ENCODE peak calls at places on chromosomes 16 and 17, in seven cellular contexts. One of them, this sample, is unnamed.

GRCh38 chr17:43482103-43483012 is 1.4 kb upstream of the DHX8 start:
- DNase-seq in H9: no peak
- DNase-seq in neural progenitor cell: no peak
- DNase-seq in SK-N-SH: no peak
- DNase-seq in fibroblast of lung: no peak
- DNase-seq in A549: no peak
- DNase-seq in HepG2: peak
- DNase-seq in this sample: no peak

GRCh38 chr16:13463619-13464018 is 456.3 kb upstream of the ERCC4 start:
- DNase-seq in H9: no peak
- DNase-seq in neural progenitor cell: no peak
- DNase-seq in SK-N-SH: no peak
- DNase-seq in fibroblast of lung: no peak
- DNase-seq in A549: no peak
- DNase-seq in HepG2: no peak
- DNase-seq in this sample: no peak

GRCh38 chr16:89442588-89442987 is 47.8 kb downstream of the ANKRD11 start:
- DNase-seq in H9: no peak
- DNase-seq in neural progenitor cell: no peak
- DNase-seq in SK-N-SH: no peak
- DNase-seq in fibroblast of lung: no peak
- DNase-seq in A549: no peak
- DNase-seq in HepG2: no peak
- DNase-seq in this sample: no peak

GRCh38 chr16:87274808-87275207 is 42.4 kb downstream of the C16orf95 start:
- DNase-seq in H9: no peak
- DNase-seq in neural progenitor cell: no peak
- DNase-seq in SK-N-SH: no peak
- DNase-seq in fibroblast of lung: peak
- DNase-seq in A549: no peak
- DNase-seq in HepG2: no peak
- DNase-seq in this sample: no peak

GRCh38 chr17:15462962-15463361 is 4.5 kb downstream of the CDRT4 start:
- DNase-seq in H9: no peak
- DNase-seq in neural progenitor cell: no peak
- DNase-seq in SK-N-SH: no peak
- DNase-seq in fibroblast of lung: peak
- DNase-seq in A549: no peak
- DNase-seq in HepG2: no peak
- DNase-seq in this sample: peak

GRCh38 chr17:72393553-72393952 is 272.7 kb downstream of the SOX9 start:
- DNase-seq in H9: no peak
- DNase-seq in neural progenitor cell: no peak
- DNase-seq in SK-N-SH: no peak
- DNase-seq in fibroblast of lung: peak
- DNase-seq in A549: peak
- DNase-seq in HepG2: no peak
- DNase-seq in this sample: peak

GRCh38 chr17:3647769-3648540 is 11.4 kb downstream of the CTNS start:
- DNase-seq in H9: peak
- DNase-seq in neural progenitor cell: peak
- DNase-seq in SK-N-SH: peak
- DNase-seq in fibroblast of lung: peak
- DNase-seq in A549: peak
- DNase-seq in HepG2: peak
- DNase-seq in this sample: peak

GRCh38 chr16:77037696-77038347 is 153.2 kb upstream of the MON1B start:
- DNase-seq in H9: peak
- DNase-seq in neural progenitor cell: no peak
- DNase-seq in SK-N-SH: no peak
- DNase-seq in fibroblast of lung: no peak
- DNase-seq in A549: no peak
- DNase-seq in HepG2: no peak
- DNase-seq in this sample: no peak

GRCh38 chr16:79069634-79070033 is 530.9 kb downstream of the MAF start:
- DNase-seq in H9: no peak
- DNase-seq in neural progenitor cell: no peak
- DNase-seq in SK-N-SH: no peak
- DNase-seq in fibroblast of lung: no peak
- DNase-seq in A549: no peak
- DNase-seq in HepG2: no peak
- DNase-seq in this sample: no peak

GRCh38 chr17:36183811-36184765 is 7.7 kb upstream of the TBC1D3B start:
- DNase-seq in H9: no peak
- DNase-seq in neural progenitor cell: no peak
- DNase-seq in SK-N-SH: peak
- DNase-seq in fibroblast of lung: peak
- DNase-seq in A549: no peak
- DNase-seq in HepG2: no peak
- DNase-seq in this sample: no peak

GRCh38 chr17:19645608-19646250 is 2.8 kb upstream of the ALDH3A2 start:
- DNase-seq in H9: peak
- DNase-seq in neural progenitor cell: peak
- DNase-seq in SK-N-SH: peak
- DNase-seq in fibroblast of lung: peak
- DNase-seq in A549: peak
- DNase-seq in HepG2: peak
- DNase-seq in this sample: peak

GRCh38 chr16:31215287-31216115 is 1.4 kb downstream of the PYDC1 start:
- DNase-seq in H9: peak
- DNase-seq in neural progenitor cell: peak
- DNase-seq in SK-N-SH: peak
- DNase-seq in fibroblast of lung: peak
- DNase-seq in A549: peak
- DNase-seq in HepG2: peak
- DNase-seq in this sample: peak

GRCh38 chr16:78669994-78670393 is 570.5 kb downstream of the WWOX start:
- DNase-seq in H9: no peak
- DNase-seq in neural progenitor cell: peak
- DNase-seq in SK-N-SH: no peak
- DNase-seq in fibroblast of lung: peak
- DNase-seq in A549: no peak
- DNase-seq in HepG2: no peak
- DNase-seq in this sample: peak

GRCh38 chr16:84190731-84191388 is at the start of gene ADAD2:
- DNase-seq in H9: peak
- DNase-seq in neural progenitor cell: no peak
- DNase-seq in SK-N-SH: peak
- DNase-seq in fibroblast of lung: no peak
- DNase-seq in A549: peak
- DNase-seq in HepG2: no peak
- DNase-seq in this sample: no peak

GRCh38 chr17:68824707-68825106 is 130.5 kb downstream of the ABCA8 start:
- DNase-seq in H9: no peak
- DNase-seq in neural progenitor cell: no peak
- DNase-seq in SK-N-SH: no peak
- DNase-seq in fibroblast of lung: no peak
- DNase-seq in A549: no peak
- DNase-seq in HepG2: peak
- DNase-seq in this sample: no peak

GRCh38 chr17:4718276-4718675 is 7.8 kb downstream of the ARRB2 start:
- DNase-seq in H9: no peak
- DNase-seq in neural progenitor cell: no peak
- DNase-seq in SK-N-SH: no peak
- DNase-seq in fibroblast of lung: no peak
- DNase-seq in A549: no peak
- DNase-seq in HepG2: no peak
- DNase-seq in this sample: no peak

GRCh38 chr17:68455756-68456528 is 1.4 kb downstream of the WIPI1 start:
- DNase-seq in H9: no peak
- DNase-seq in neural progenitor cell: no peak
- DNase-seq in SK-N-SH: peak
- DNase-seq in fibroblast of lung: peak
- DNase-seq in A549: peak
- DNase-seq in HepG2: peak
- DNase-seq in this sample: peak

GRCh38 chr17:79937981-79938695 is 97.5 kb downstream of the TBC1D16 start:
- DNase-seq in H9: no peak
- DNase-seq in neural progenitor cell: peak
- DNase-seq in SK-N-SH: peak
- DNase-seq in fibroblast of lung: no peak
- DNase-seq in A549: no peak
- DNase-seq in HepG2: no peak
- DNase-seq in this sample: peak

GRCh38 chr17:79174193-79174765 is 99.7 kb downstream of the ENGASE start:
- DNase-seq in H9: no peak
- DNase-seq in neural progenitor cell: no peak
- DNase-seq in SK-N-SH: no peak
- DNase-seq in fibroblast of lung: no peak
- DNase-seq in A549: no peak
- DNase-seq in HepG2: no peak
- DNase-seq in this sample: no peak

DNA sequence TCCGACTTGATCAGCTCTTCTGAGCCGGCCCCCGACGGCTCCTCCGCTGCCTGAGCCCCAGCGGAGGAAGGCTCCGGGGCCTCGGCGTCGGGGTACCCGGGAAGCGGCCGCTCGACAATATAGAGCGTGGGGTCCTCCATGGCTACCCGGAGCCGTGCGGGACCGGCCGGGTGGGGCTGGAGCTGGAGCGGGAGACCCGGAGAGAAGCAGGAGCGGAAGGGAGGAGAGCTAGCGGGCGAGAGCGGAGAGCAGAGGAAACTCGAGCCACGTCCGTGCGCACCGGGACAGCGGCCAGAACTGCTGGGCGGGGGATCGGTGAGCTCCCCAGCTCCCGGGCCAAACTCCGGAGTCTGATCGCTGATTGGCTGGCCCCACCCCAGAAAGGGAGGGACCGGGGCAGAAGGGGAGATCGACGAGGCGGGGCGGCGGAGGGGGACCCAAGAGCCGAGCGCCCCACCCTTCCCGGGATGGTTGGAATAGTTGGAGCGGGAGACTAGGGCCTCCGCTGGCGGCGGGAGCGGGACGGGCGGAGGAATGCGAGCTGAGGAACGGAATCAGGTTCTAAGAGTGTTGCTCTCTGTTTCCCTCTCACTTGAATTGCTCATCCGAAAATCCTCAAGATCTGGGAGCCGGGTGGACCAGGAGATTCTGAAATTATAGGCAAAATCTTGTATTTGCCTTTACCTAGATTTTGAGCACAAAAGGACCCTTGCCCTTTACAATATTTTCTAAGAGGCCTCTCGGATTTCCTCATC is at the start of gene CAVIN1:
- DNase-seq in H9: peak
- DNase-seq in neural progenitor cell: peak
- DNase-seq in SK-N-SH: peak
- DNase-seq in fibroblast of lung: peak
- DNase-seq in A549: peak
- DNase-seq in HepG2: peak
- DNase-seq in this sample: peak
- H3K4me2 ChIP-seq in H9: peak
- H3K4me2 ChIP-seq in neural progenitor cell: peak
- H3K4me2 ChIP-seq in SK-N-SH: peak
- H3K4me2 ChIP-seq in fibroblast of lung: peak
- H3K4me2 ChIP-seq in A549: peak
- H3K4me2 ChIP-seq in HepG2: peak
- H3K4me2 ChIP-seq in this sample: peak

GRCh38 chr16:27399969-27400368 is 2.0 kb upstream of the IL21R start:
- DNase-seq in H9: no peak
- DNase-seq in neural progenitor cell: no peak
- DNase-seq in SK-N-SH: no peak
- DNase-seq in fibroblast of lung: no peak
- DNase-seq in A549: no peak
- DNase-seq in HepG2: no peak
- DNase-seq in this sample: no peak
- H3K4me2 ChIP-seq in H9: no peak
- H3K4me2 ChIP-seq in neural progenitor cell: no peak
- H3K4me2 ChIP-seq in SK-N-SH: no peak
- H3K4me2 ChIP-seq in fibroblast of lung: no peak
- H3K4me2 ChIP-seq in A549: no peak
- H3K4me2 ChIP-seq in HepG2: no peak
- H3K4me2 ChIP-seq in this sample: no peak

GRCh38 chr17:77527394-77527793 is 386.6 kb downstream of the SEC14L1 start:
- DNase-seq in H9: no peak
- DNase-seq in neural progenitor cell: no peak
- DNase-seq in SK-N-SH: no peak
- DNase-seq in fibroblast of lung: no peak
- DNase-seq in A549: no peak
- DNase-seq in HepG2: no peak
- DNase-seq in this sample: no peak

GRCh38 chr17:77521076-77521475 is 380.3 kb downstream of the SEC14L1 start:
- DNase-seq in H9: peak
- DNase-seq in neural progenitor cell: no peak
- DNase-seq in SK-N-SH: no peak
- DNase-seq in fibroblast of lung: no peak
- DNase-seq in A549: no peak
- DNase-seq in HepG2: no peak
- DNase-seq in this sample: no peak

GRCh38 chr17:77526728-77527355 is 386.1 kb downstream of the SEC14L1 start:
- DNase-seq in H9: peak
- DNase-seq in neural progenitor cell: no peak
- DNase-seq in SK-N-SH: no peak
- DNase-seq in fibroblast of lung: no peak
- DNase-seq in A549: no peak
- DNase-seq in HepG2: no peak
- DNase-seq in this sample: no peak

GRCh38 chr17:77526259-77526711 is 385.5 kb downstream of the SEC14L1 start:
- DNase-seq in H9: no peak
- DNase-seq in neural progenitor cell: no peak
- DNase-seq in SK-N-SH: no peak
- DNase-seq in fibroblast of lung: no peak
- DNase-seq in A549: no peak
- DNase-seq in HepG2: no peak
- DNase-seq in this sample: no peak

DNA sequence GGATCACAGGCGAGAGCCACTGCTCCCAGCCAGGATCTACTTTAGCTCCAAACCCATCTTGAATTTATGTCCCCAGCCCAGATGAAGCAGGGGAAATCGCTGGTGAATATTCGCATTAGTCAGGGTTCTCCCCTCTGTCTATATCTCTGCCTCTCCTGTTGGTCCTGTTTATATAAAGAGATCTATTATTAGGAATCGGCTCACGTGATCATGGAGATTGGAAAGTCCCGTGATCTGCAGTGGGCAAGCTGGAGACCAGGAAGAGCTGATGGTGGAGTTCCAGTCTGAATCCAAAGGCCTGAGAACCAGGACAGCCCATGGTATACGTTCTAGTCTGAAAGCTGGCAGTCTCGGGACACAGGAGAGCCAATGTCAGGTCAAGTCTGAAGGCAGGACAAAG is 382.8 kb downstream of the SEC14L1 start:
- DNase-seq in H9: peak
- DNase-seq in neural progenitor cell: no peak
- DNase-seq in SK-N-SH: no peak
- DNase-seq in fibroblast of lung: no peak
- DNase-seq in A549: no peak
- DNase-seq in HepG2: no peak
- DNase-seq in this sample: no peak
- H3K4me2 ChIP-seq in H9: no peak
- H3K4me2 ChIP-seq in neural progenitor cell: no peak
- H3K4me2 ChIP-seq in SK-N-SH: no peak
- H3K4me2 ChIP-seq in fibroblast of lung: no peak
- H3K4me2 ChIP-seq in A549: no peak
- H3K4me2 ChIP-seq in HepG2: no peak
- H3K4me2 ChIP-seq in this sample: no peak

DNA sequence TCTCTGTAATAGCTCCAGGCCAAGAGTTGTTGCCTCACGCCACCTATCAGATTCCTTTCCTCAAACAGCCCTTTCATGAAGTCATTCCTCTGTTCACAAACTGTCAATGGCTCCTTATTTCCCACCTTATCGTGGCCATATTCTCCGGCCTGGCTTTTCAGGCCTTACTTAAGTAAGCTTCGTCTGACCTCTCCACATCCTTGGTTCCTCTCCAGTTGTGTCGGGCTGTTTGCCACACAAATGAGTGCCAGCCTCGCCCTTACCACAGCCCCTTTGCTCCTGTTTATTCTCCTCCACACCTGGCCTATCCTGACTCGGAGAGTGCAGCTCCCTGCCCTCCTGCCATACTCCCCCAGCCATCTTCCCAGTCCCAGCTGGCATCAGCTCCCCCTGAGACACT is 2.0 kb downstream of the TP53I13 start:
- DNase-seq in H9: no peak
- DNase-seq in neural progenitor cell: no peak
- DNase-seq in SK-N-SH: no peak
- DNase-seq in fibroblast of lung: no peak
- DNase-seq in A549: no peak
- DNase-seq in HepG2: no peak
- DNase-seq in this sample: no peak
- H3K4me2 ChIP-seq in H9: no peak
- H3K4me2 ChIP-seq in neural progenitor cell: no peak
- H3K4me2 ChIP-seq in SK-N-SH: no peak
- H3K4me2 ChIP-seq in fibroblast of lung: no peak
- H3K4me2 ChIP-seq in A549: no peak
- H3K4me2 ChIP-seq in HepG2: no peak
- H3K4me2 ChIP-seq in this sample: no peak